ENCODE peak calls at places on chromosomes 7 and 10, in four cellular contexts. One of them, this sample, is unnamed.

GRCh38 chr7:76403780-76404494 is 5.6 kb downstream of the SSC4D start:
- DNase-seq in H1: no peak
- DNase-seq in HepG2: peak
- DNase-seq in K562: no peak
- DNase-seq in this sample: no peak

GRCh38 chr10:74177140-74177677 is 26.2 kb downstream of the ADK start:
- DNase-seq in HepG2: peak
- DNase-seq in K562: peak
- DNase-seq in H1: no peak
- DNase-seq in this sample: no peak

GRCh38 chr10:50497758-50498157 is 126.0 kb downstream of the SGMS1 start:
- DNase-seq in K562: no peak
- DNase-seq in H1: no peak
- DNase-seq in HepG2: peak
- DNase-seq in this sample: peak

GRCh38 chr10:112221545-112221944 is 38.0 kb upstream of the GPAM start:
- DNase-seq in HepG2: no peak
- DNase-seq in H1: no peak
- DNase-seq in K562: no peak
- DNase-seq in this sample: no peak

GRCh38 chr7:2792856-2793487 is 51.1 kb downstream of the GNA12 start:
- DNase-seq in HepG2: no peak
- DNase-seq in H1: no peak
- DNase-seq in K562: no peak
- DNase-seq in this sample: no peak

GRCh38 chr10:29253096-29254029 is 35.5 kb upstream of the LYZL1 start:
- DNase-seq in H1: no peak
- DNase-seq in HepG2: no peak
- DNase-seq in K562: no peak
- DNase-seq in this sample: no peak

GRCh38 chr7:108296911-108297310 is 159.3 kb downstream of the NRCAM start:
- DNase-seq in HepG2: no peak
- DNase-seq in H1: no peak
- DNase-seq in K562: no peak
- DNase-seq in this sample: no peak

GRCh38 chr10:87844837-87845623 is 18.3 kb downstream of the KLLN start:
- DNase-seq in H1: no peak
- DNase-seq in K562: no peak
- DNase-seq in HepG2: peak
- DNase-seq in this sample: no peak

GRCh38 chr7:112448376-112448775 is 1.9 kb upstream of the IFRD1 start:
- DNase-seq in H1: no peak
- DNase-seq in K562: no peak
- DNase-seq in HepG2: no peak
- DNase-seq in this sample: no peak

GRCh38 chr10:126770809-126771208 is 100.3 kb upstream of the C10orf90 start:
- DNase-seq in H1: no peak
- DNase-seq in HepG2: no peak
- DNase-seq in K562: no peak
- DNase-seq in this sample: no peak

GRCh38 chr7:4216016-4216415 is 466.1 kb upstream of the FOXK1 start:
- DNase-seq in HepG2: no peak
- DNase-seq in K562: no peak
- DNase-seq in H1: no peak
- DNase-seq in this sample: no peak

GRCh38 chr10:18279202-18279601 is 139.0 kb downstream of the CACNB2 start:
- DNase-seq in HepG2: no peak
- DNase-seq in K562: no peak
- DNase-seq in H1: no peak
- DNase-seq in this sample: no peak

GRCh38 chr10:126880926-126881325 is 24.3 kb upstream of the DOCK1 start:
- DNase-seq in HepG2: no peak
- DNase-seq in K562: no peak
- DNase-seq in H1: no peak
- DNase-seq in this sample: no peak

GRCh38 chr7:76281006-76281705 is 21.3 kb upstream of the HSPB1 start:
- DNase-seq in K562: peak
- DNase-seq in HepG2: no peak
- DNase-seq in H1: no peak
- DNase-seq in this sample: no peak

GRCh38 chr7:26627221-26627620 is 237.2 kb downstream of the SKAP2 start:
- DNase-seq in K562: no peak
- DNase-seq in HepG2: no peak
- DNase-seq in H1: no peak
- DNase-seq in this sample: no peak

GRCh38 chr10:14571866-14572507 is 202.7 kb downstream of the FAM107B start:
- DNase-seq in K562: no peak
- DNase-seq in H1: no peak
- DNase-seq in HepG2: peak
- DNase-seq in this sample: no peak

GRCh38 chr7:112056409-112056808 is 149.8 kb downstream of the DOCK4 start:
- DNase-seq in HepG2: no peak
- DNase-seq in K562: no peak
- DNase-seq in H1: no peak
- DNase-seq in this sample: peak

GRCh38 chr7:141654551-141654950 is 47.4 kb downstream of the DENND11 start:
- DNase-seq in H1: peak
- DNase-seq in HepG2: peak
- DNase-seq in K562: peak
- DNase-seq in this sample: peak

GRCh38 chr10:111303887-111304286 is 227.1 kb downstream of the ADRA2A start:
- DNase-seq in HepG2: no peak
- DNase-seq in K562: no peak
- DNase-seq in H1: no peak
- DNase-seq in this sample: no peak

GRCh38 chr7:105887569-105888199 is 11.3 kb upstream of the ATXN7L1 start:
- DNase-seq in HepG2: no peak
- DNase-seq in K562: no peak
- DNase-seq in H1: no peak
- DNase-seq in this sample: no peak

GRCh38 chr10:1374501-1374900 is 318.3 kb downstream of the WDR37 start:
- DNase-seq in H1: no peak
- DNase-seq in K562: no peak
- DNase-seq in HepG2: no peak
- DNase-seq in this sample: no peak

GRCh38 chr7:40836218-40836617 is 701.4 kb downstream of the SUGCT start:
- DNase-seq in HepG2: no peak
- DNase-seq in K562: no peak
- DNase-seq in H1: no peak
- DNase-seq in this sample: no peak

GRCh38 chr10:24756283-24756682 is 32.6 kb upstream of the ARHGAP21 start:
- DNase-seq in HepG2: no peak
- DNase-seq in K562: no peak
- DNase-seq in H1: no peak
- DNase-seq in this sample: no peak

GRCh38 chr10:35388682-35389081 is 52.4 kb downstream of the CCNY start:
- DNase-seq in K562: no peak
- DNase-seq in H1: no peak
- DNase-seq in HepG2: no peak
- DNase-seq in this sample: no peak

GRCh38 chr10:74049995-74050394 is 52.1 kb downstream of the VCL start:
- DNase-seq in HepG2: no peak
- DNase-seq in H1: no peak
- DNase-seq in K562: no peak
- DNase-seq in this sample: no peak

GRCh38 chr7:150801946-150802771 is 1.6 kb downstream of the TMEM176A start:
- DNase-seq in HepG2: no peak
- DNase-seq in H1: no peak
- DNase-seq in K562: no peak
- DNase-seq in this sample: no peak

GRCh38 chr7:157521752-157522151 is 184.9 kb downstream of the DNAJB6 start:
- DNase-seq in HepG2: no peak
- DNase-seq in K562: no peak
- DNase-seq in H1: no peak
- DNase-seq in this sample: no peak

GRCh38 chr7:48183370-48183743 is 12.1 kb downstream of the ABCA13 start:
- DNase-seq in H1: no peak
- DNase-seq in K562: no peak
- DNase-seq in HepG2: no peak
- DNase-seq in this sample: no peak

GRCh38 chr10:6254200-6254599 is 51.5 kb downstream of the PFKFB3 start:
- DNase-seq in HepG2: no peak
- DNase-seq in H1: no peak
- DNase-seq in K562: no peak
- DNase-seq in this sample: no peak

DNA sequence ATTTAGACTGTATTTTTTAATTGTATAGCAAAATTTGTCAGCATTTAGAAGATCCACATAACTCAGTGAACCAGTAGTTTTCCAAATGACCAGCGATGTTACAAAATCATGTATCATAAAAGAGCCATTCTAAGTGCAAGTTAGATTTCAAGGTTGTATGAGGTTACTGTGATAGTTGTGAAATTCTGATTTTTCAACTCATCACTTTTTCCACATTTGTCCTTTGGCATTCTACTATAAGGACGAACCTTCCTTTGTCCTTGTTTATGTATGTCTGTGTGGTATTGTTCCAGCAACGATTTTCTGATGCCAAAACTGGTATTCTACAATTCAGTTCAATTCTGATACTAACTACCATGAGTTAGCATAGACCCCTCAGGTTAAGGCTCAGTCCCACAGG is 64.2 kb downstream of the TAX1BP1 start:
- DNase-seq in HepG2: peak
- DNase-seq in H1: no peak
- DNase-seq in K562: no peak
- DNase-seq in this sample: no peak
- TF ChIP-seq ATF3 in HepG2: no peak
- TF ChIP-seq ATF3 in H1: no peak
- TF ChIP-seq ATF3 in K562: no peak
- TF ChIP-seq ATF3 in this sample: no peak

GRCh38 chr10:88896336-88897018 is 16.4 kb downstream of the STAMBPL1 start:
- DNase-seq in H1: no peak
- DNase-seq in K562: no peak
- DNase-seq in HepG2: peak
- DNase-seq in this sample: no peak
- TF ChIP-seq USF2 in H1: no peak
- TF ChIP-seq USF2 in K562: no peak
- TF ChIP-seq USF2 in HepG2: no peak
- TF ChIP-seq USF2 in this sample: no peak

GRCh38 chr10:100748251-100749058 is 3.1 kb downstream of the PAX2 start:
- DNase-seq in K562: no peak
- DNase-seq in HepG2: no peak
- DNase-seq in H1: no peak
- DNase-seq in this sample: no peak
- TF ChIP-seq SIN3A in K562: no peak
- TF ChIP-seq SIN3A in HepG2: no peak
- TF ChIP-seq SIN3A in H1: no peak
- TF ChIP-seq SIN3A in this sample: no peak

DNA sequence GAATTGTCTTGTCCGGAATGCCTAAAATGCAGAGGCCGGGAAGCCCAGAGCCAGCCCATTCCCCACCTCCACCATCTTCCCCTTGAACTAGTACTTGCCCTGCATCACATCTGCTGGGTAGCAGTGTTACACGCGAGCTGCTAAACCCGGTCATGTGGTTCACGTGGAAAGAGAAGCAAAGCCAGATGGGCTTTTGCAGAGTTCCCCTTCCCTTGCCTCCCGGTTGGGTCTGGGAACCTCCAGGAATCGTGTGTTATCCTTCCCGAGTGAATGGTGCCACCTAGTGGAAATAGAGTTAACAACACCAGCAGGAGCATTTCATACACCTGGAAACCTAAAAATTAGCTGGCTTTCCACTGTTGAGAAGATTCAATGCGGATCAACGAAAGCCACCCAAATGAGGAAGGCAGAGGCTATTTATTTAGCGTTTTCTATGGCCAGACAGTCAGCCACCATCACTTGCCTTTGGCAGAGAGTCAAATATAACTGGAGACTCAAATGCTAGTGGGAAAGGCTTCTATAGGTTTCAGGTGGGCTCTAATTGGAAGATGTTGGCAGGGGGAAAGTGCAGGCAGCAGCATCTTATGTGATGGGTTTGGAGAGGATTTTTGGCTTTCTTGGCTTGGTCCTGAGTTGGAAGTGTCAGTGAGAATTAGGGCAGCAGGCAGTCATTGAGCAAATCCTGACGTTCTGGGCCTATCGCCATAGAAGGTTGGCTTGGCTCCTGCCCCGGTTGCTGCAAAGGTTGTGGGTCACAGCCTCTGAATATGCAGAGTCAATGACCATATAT is 12.9 kb upstream of the DENND2A start:
- DNase-seq in K562: peak
- DNase-seq in HepG2: peak
- DNase-seq in H1: no peak
- DNase-seq in this sample: no peak
- TF ChIP-seq ATF3 in K562: no peak
- TF ChIP-seq ATF3 in HepG2: no peak
- TF ChIP-seq ATF3 in H1: no peak
- TF ChIP-seq ATF3 in this sample: no peak

GRCh38 chr7:90536449-90536848 is 59.7 kb upstream of the CDK14 start:
- DNase-seq in K562: no peak
- DNase-seq in H1: no peak
- DNase-seq in HepG2: no peak
- DNase-seq in this sample: peak

GRCh38 chr7:90530263-90530662 is 60.8 kb downstream of the PTTG1IP2 start:
- DNase-seq in HepG2: no peak
- DNase-seq in K562: no peak
- DNase-seq in H1: no peak
- DNase-seq in this sample: no peak

GRCh38 chr7:90532231-90532929 is 62.9 kb downstream of the PTTG1IP2 start:
- DNase-seq in HepG2: no peak
- DNase-seq in K562: no peak
- DNase-seq in H1: no peak
- DNase-seq in this sample: peak
- TF ChIP-seq USF2 in HepG2: no peak
- TF ChIP-seq USF2 in K562: no peak
- TF ChIP-seq USF2 in H1: no peak
- TF ChIP-seq USF2 in this sample: no peak

GRCh38 chr10:101749033-101749432 is 26.9 kb downstream of the FGF8 start:
- DNase-seq in K562: peak
- DNase-seq in H1: peak
- DNase-seq in HepG2: no peak
- DNase-seq in this sample: no peak
- TF ChIP-seq SIN3A in K562: no peak
- TF ChIP-seq SIN3A in H1: no peak
- TF ChIP-seq SIN3A in HepG2: no peak
- TF ChIP-seq SIN3A in this sample: no peak